ENCODE peak calls at places on chromosome X, in seven cellular contexts. One of them, this sample, is unnamed.

GRCh38 chrX:117538441-117539418 is 577.9 kb downstream of the KLHL13 start:
- DNase-seq in HTR-8/SVneo: no peak
- DNase-seq in fibroblast of gingiva: no peak
- DNase-seq in IMR-90: no peak
- DNase-seq in tibial artery: no peak
- DNase-seq in cardiac fibroblast: no peak
- DNase-seq in astrocyte of the spinal cord: no peak
- DNase-seq in this sample: no peak

GRCh38 chrX:48573690-48574269 is 504 bp upstream of the RBM3 start:
- DNase-seq in fibroblast of gingiva: no peak
- DNase-seq in HTR-8/SVneo: no peak
- DNase-seq in tibial artery: peak
- DNase-seq in IMR-90: no peak
- DNase-seq in cardiac fibroblast: no peak
- DNase-seq in astrocyte of the spinal cord: peak
- DNase-seq in this sample: no peak

GRCh38 chrX:115895678-115896329 is 274.7 kb upstream of the AGTR2 start:
- DNase-seq in fibroblast of gingiva: no peak
- DNase-seq in HTR-8/SVneo: no peak
- DNase-seq in tibial artery: no peak
- DNase-seq in cardiac fibroblast: no peak
- DNase-seq in IMR-90: no peak
- DNase-seq in astrocyte of the spinal cord: no peak
- DNase-seq in this sample: no peak

GRCh38 chrX:48003367-48003757 is 427 bp downstream of the ZNF182 start:
- DNase-seq in HTR-8/SVneo: no peak
- DNase-seq in cardiac fibroblast: no peak
- DNase-seq in astrocyte of the spinal cord: no peak
- DNase-seq in fibroblast of gingiva: no peak
- DNase-seq in tibial artery: no peak
- DNase-seq in IMR-90: no peak
- DNase-seq in this sample: no peak

GRCh38 chrX:118975831-118976598 is 1.6 kb downstream of the LONRF3 start:
- DNase-seq in tibial artery: peak
- DNase-seq in fibroblast of gingiva: peak
- DNase-seq in astrocyte of the spinal cord: no peak
- DNase-seq in HTR-8/SVneo: no peak
- DNase-seq in cardiac fibroblast: peak
- DNase-seq in IMR-90: peak
- DNase-seq in this sample: peak

GRCh38 chrX:19678941-19679340 is 163.6 kb upstream of the MAP3K15 start:
- DNase-seq in HTR-8/SVneo: no peak
- DNase-seq in IMR-90: no peak
- DNase-seq in cardiac fibroblast: peak
- DNase-seq in fibroblast of gingiva: no peak
- DNase-seq in astrocyte of the spinal cord: no peak
- DNase-seq in tibial artery: no peak
- DNase-seq in this sample: no peak

GRCh38 chrX:139739138-139739537 is 31.2 kb upstream of the MCF2 start:
- DNase-seq in cardiac fibroblast: peak
- DNase-seq in HTR-8/SVneo: no peak
- DNase-seq in IMR-90: peak
- DNase-seq in tibial artery: no peak
- DNase-seq in fibroblast of gingiva: peak
- DNase-seq in astrocyte of the spinal cord: peak
- DNase-seq in this sample: peak

GRCh38 chrX:10486373-10486772 is 134.0 kb downstream of the MID1 start:
- DNase-seq in cardiac fibroblast: peak
- DNase-seq in IMR-90: peak
- DNase-seq in HTR-8/SVneo: no peak
- DNase-seq in tibial artery: no peak
- DNase-seq in astrocyte of the spinal cord: peak
- DNase-seq in fibroblast of gingiva: peak
- DNase-seq in this sample: peak

GRCh38 chrX:151753313-151754041 is 18.9 kb downstream of the CNGA2 start:
- DNase-seq in tibial artery: peak
- DNase-seq in cardiac fibroblast: peak
- DNase-seq in fibroblast of gingiva: peak
- DNase-seq in astrocyte of the spinal cord: peak
- DNase-seq in HTR-8/SVneo: peak
- DNase-seq in IMR-90: peak
- DNase-seq in this sample: peak

GRCh38 chrX:13533726-13534125 is 35.7 kb upstream of the EGFL6 start:
- DNase-seq in cardiac fibroblast: peak
- DNase-seq in fibroblast of gingiva: peak
- DNase-seq in astrocyte of the spinal cord: peak
- DNase-seq in tibial artery: no peak
- DNase-seq in HTR-8/SVneo: peak
- DNase-seq in IMR-90: peak
- DNase-seq in this sample: peak

GRCh38 chrX:131728295-131729145 is 184.6 kb downstream of the OR13H1 start:
- DNase-seq in tibial artery: no peak
- DNase-seq in HTR-8/SVneo: no peak
- DNase-seq in fibroblast of gingiva: no peak
- DNase-seq in IMR-90: peak
- DNase-seq in astrocyte of the spinal cord: peak
- DNase-seq in cardiac fibroblast: no peak
- DNase-seq in this sample: peak

GRCh38 chrX:141142946-141143345 is 34.0 kb downstream of the LDOC1 start:
- DNase-seq in astrocyte of the spinal cord: no peak
- DNase-seq in tibial artery: no peak
- DNase-seq in HTR-8/SVneo: no peak
- DNase-seq in IMR-90: no peak
- DNase-seq in fibroblast of gingiva: peak
- DNase-seq in cardiac fibroblast: peak
- DNase-seq in this sample: no peak

GRCh38 chrX:103309860-103310591 is 764 bp downstream of the BEX2 start:
- DNase-seq in tibial artery: no peak
- DNase-seq in astrocyte of the spinal cord: no peak
- DNase-seq in fibroblast of gingiva: no peak
- DNase-seq in HTR-8/SVneo: no peak
- DNase-seq in cardiac fibroblast: no peak
- DNase-seq in IMR-90: no peak
- DNase-seq in this sample: no peak

GRCh38 chrX:12891167-12891566 is 15.3 kb upstream of the TLR8 start:
- DNase-seq in cardiac fibroblast: no peak
- DNase-seq in IMR-90: no peak
- DNase-seq in fibroblast of gingiva: no peak
- DNase-seq in tibial artery: no peak
- DNase-seq in HTR-8/SVneo: no peak
- DNase-seq in astrocyte of the spinal cord: no peak
- DNase-seq in this sample: no peak

GRCh38 chrX:37802028-37802427 is 22.2 kb downstream of the CYBB start:
- DNase-seq in fibroblast of gingiva: no peak
- DNase-seq in IMR-90: no peak
- DNase-seq in astrocyte of the spinal cord: peak
- DNase-seq in tibial artery: no peak
- DNase-seq in cardiac fibroblast: no peak
- DNase-seq in HTR-8/SVneo: no peak
- DNase-seq in this sample: no peak

GRCh38 chrX:2492536-2493218 is 8.1 kb downstream of the DHRSX start:
- DNase-seq in HTR-8/SVneo: no peak
- DNase-seq in astrocyte of the spinal cord: no peak
- DNase-seq in IMR-90: no peak
- DNase-seq in cardiac fibroblast: no peak
- DNase-seq in fibroblast of gingiva: no peak
- DNase-seq in tibial artery: no peak
- DNase-seq in this sample: no peak

GRCh38 chrX:27728291-27728690 is 79.5 kb upstream of the MAGEB10 start:
- DNase-seq in tibial artery: no peak
- DNase-seq in fibroblast of gingiva: no peak
- DNase-seq in astrocyte of the spinal cord: peak
- DNase-seq in HTR-8/SVneo: no peak
- DNase-seq in cardiac fibroblast: peak
- DNase-seq in IMR-90: peak
- DNase-seq in this sample: peak

GRCh38 chrX:45233541-45233940 is 32.9 kb upstream of the DIPK2B start:
- DNase-seq in astrocyte of the spinal cord: no peak
- DNase-seq in HTR-8/SVneo: no peak
- DNase-seq in fibroblast of gingiva: peak
- DNase-seq in cardiac fibroblast: peak
- DNase-seq in tibial artery: no peak
- DNase-seq in IMR-90: no peak
- DNase-seq in this sample: no peak

GRCh38 chrX:133171962-133172708 is 46.0 kb downstream of the TFDP3 start:
- DNase-seq in HTR-8/SVneo: no peak
- DNase-seq in fibroblast of gingiva: no peak
- DNase-seq in IMR-90: no peak
- DNase-seq in astrocyte of the spinal cord: peak
- DNase-seq in tibial artery: no peak
- DNase-seq in cardiac fibroblast: peak
- DNase-seq in this sample: peak

GRCh38 chrX:54891573-54891972 is 29.1 kb upstream of the TRO start:
- DNase-seq in tibial artery: no peak
- DNase-seq in IMR-90: peak
- DNase-seq in fibroblast of gingiva: peak
- DNase-seq in astrocyte of the spinal cord: peak
- DNase-seq in HTR-8/SVneo: no peak
- DNase-seq in cardiac fibroblast: peak
- DNase-seq in this sample: peak

GRCh38 chrX:119537487-119537886 is 27.7 kb downstream of the STEEP1 start:
- DNase-seq in fibroblast of gingiva: no peak
- DNase-seq in IMR-90: no peak
- DNase-seq in tibial artery: no peak
- DNase-seq in cardiac fibroblast: no peak
- DNase-seq in HTR-8/SVneo: no peak
- DNase-seq in astrocyte of the spinal cord: no peak
- DNase-seq in this sample: no peak

GRCh38 chrX:93454509-93454908 is 218.9 kb downstream of the NAP1L3 start:
- DNase-seq in fibroblast of gingiva: no peak
- DNase-seq in cardiac fibroblast: no peak
- DNase-seq in tibial artery: no peak
- DNase-seq in HTR-8/SVneo: no peak
- DNase-seq in IMR-90: no peak
- DNase-seq in astrocyte of the spinal cord: no peak
- DNase-seq in this sample: no peak

This sample was measured in fibroblast of the aortic adventitia.